ENCODE peak calls at places on chromosomes 11 and 22, in eight cellular contexts. One of them, this sample, is unnamed.

GRCh38 chr11:130718118-130718517 is 198.2 kb downstream of the SNX19 start:
- DNase-seq in effector CD8-positive, alpha-beta T cell: no peak
- DNase-seq in astrocyte of the cerebellum: no peak
- DNase-seq in NAMALWA: no peak
- DNase-seq in stimulated activated CD8-positive, alpha-beta memory T cell treated with anti-CD3 and anti-CD28 coated beads, Interleukin-4, amount 100 ng/mL, for 24 hours: no peak
- DNase-seq in neural progenitor cell: no peak
- DNase-seq in erythroblast: no peak
- DNase-seq in NCI-H226: no peak
- DNase-seq in this sample: no peak

GRCh38 chr22:23859201-23859600 is 1.5 kb downstream of the SLC2A11 start:
- DNase-seq in stimulated activated CD8-positive, alpha-beta memory T cell treated with anti-CD3 and anti-CD28 coated beads, Interleukin-4, amount 100 ng/mL, for 24 hours: no peak
- DNase-seq in NAMALWA: no peak
- DNase-seq in NCI-H226: no peak
- DNase-seq in erythroblast: no peak
- DNase-seq in neural progenitor cell: no peak
- DNase-seq in effector CD8-positive, alpha-beta T cell: no peak
- DNase-seq in astrocyte of the cerebellum: no peak
- DNase-seq in this sample: no peak

GRCh38 chr11:131904756-131905155 is 534.3 kb downstream of the NTM start:
- DNase-seq in NAMALWA: no peak
- DNase-seq in astrocyte of the cerebellum: peak; percentile 59
- DNase-seq in effector CD8-positive, alpha-beta T cell: no peak
- DNase-seq in NCI-H226: no peak
- DNase-seq in erythroblast: no peak
- DNase-seq in neural progenitor cell: peak; percentile 30
- DNase-seq in stimulated activated CD8-positive, alpha-beta memory T cell treated with anti-CD3 and anti-CD28 coated beads, Interleukin-4, amount 100 ng/mL, for 24 hours: no peak
- DNase-seq in this sample: no peak

GRCh38 chr22:42693055-42693762 is 27.5 kb downstream of the A4GALT start:
- DNase-seq in NAMALWA: no peak
- DNase-seq in effector CD8-positive, alpha-beta T cell: no peak
- DNase-seq in stimulated activated CD8-positive, alpha-beta memory T cell treated with anti-CD3 and anti-CD28 coated beads, Interleukin-4, amount 100 ng/mL, for 24 hours: no peak
- DNase-seq in erythroblast: no peak
- DNase-seq in astrocyte of the cerebellum: no peak
- DNase-seq in NCI-H226: no peak
- DNase-seq in neural progenitor cell: no peak
- DNase-seq in this sample: no peak

GRCh38 chr11:134615041-134615615 is 203.1 kb upstream of the B3GAT1 start:
- DNase-seq in erythroblast: no peak
- DNase-seq in effector CD8-positive, alpha-beta T cell: no peak
- DNase-seq in neural progenitor cell: no peak
- DNase-seq in stimulated activated CD8-positive, alpha-beta memory T cell treated with anti-CD3 and anti-CD28 coated beads, Interleukin-4, amount 100 ng/mL, for 24 hours: no peak
- DNase-seq in NCI-H226: no peak
- DNase-seq in NAMALWA: no peak
- DNase-seq in astrocyte of the cerebellum: no peak
- DNase-seq in this sample: no peak

GRCh38 chr22:41579997-41580355 is 9.7 kb downstream of the PMM1 start:
- DNase-seq in erythroblast: no peak
- DNase-seq in neural progenitor cell: no peak
- DNase-seq in NAMALWA: no peak
- DNase-seq in stimulated activated CD8-positive, alpha-beta memory T cell treated with anti-CD3 and anti-CD28 coated beads, Interleukin-4, amount 100 ng/mL, for 24 hours: no peak
- DNase-seq in NCI-H226: no peak
- DNase-seq in astrocyte of the cerebellum: no peak
- DNase-seq in effector CD8-positive, alpha-beta T cell: no peak
- DNase-seq in this sample: no peak

GRCh38 chr11:131866535-131867400 is 496.4 kb downstream of the NTM start:
- DNase-seq in astrocyte of the cerebellum: no peak
- DNase-seq in NAMALWA: no peak
- DNase-seq in erythroblast: no peak
- DNase-seq in effector CD8-positive, alpha-beta T cell: no peak
- DNase-seq in neural progenitor cell: peak; percentile 61
- DNase-seq in NCI-H226: no peak
- DNase-seq in stimulated activated CD8-positive, alpha-beta memory T cell treated with anti-CD3 and anti-CD28 coated beads, Interleukin-4, amount 100 ng/mL, for 24 hours: no peak
- DNase-seq in this sample: no peak

GRCh38 chr22:44437493-44438015 is 60.5 kb downstream of the RTL6 start:
- DNase-seq in effector CD8-positive, alpha-beta T cell: no peak
- DNase-seq in astrocyte of the cerebellum: no peak
- DNase-seq in stimulated activated CD8-positive, alpha-beta memory T cell treated with anti-CD3 and anti-CD28 coated beads, Interleukin-4, amount 100 ng/mL, for 24 hours: no peak
- DNase-seq in NAMALWA: no peak
- DNase-seq in erythroblast: no peak
- DNase-seq in neural progenitor cell: no peak
- DNase-seq in NCI-H226: no peak
- DNase-seq in this sample: no peak

GRCh38 chr11:6315811-6316425 is 4.4 kb downstream of the CAVIN3 start:
- DNase-seq in erythroblast: peak; percentile 73
- DNase-seq in astrocyte of the cerebellum: no peak
- DNase-seq in NCI-H226: peak; percentile 55
- DNase-seq in NAMALWA: peak; percentile 67
- DNase-seq in stimulated activated CD8-positive, alpha-beta memory T cell treated with anti-CD3 and anti-CD28 coated beads, Interleukin-4, amount 100 ng/mL, for 24 hours: peak; percentile 13
- DNase-seq in effector CD8-positive, alpha-beta T cell: no peak
- DNase-seq in neural progenitor cell: peak; percentile 90
- DNase-seq in this sample: no peak

GRCh38 chr22:37519268-37520195 is at the start of gene CARD10:
- DNase-seq in NAMALWA: no peak
- DNase-seq in effector CD8-positive, alpha-beta T cell: peak; percentile 3
- DNase-seq in erythroblast: no peak
- DNase-seq in stimulated activated CD8-positive, alpha-beta memory T cell treated with anti-CD3 and anti-CD28 coated beads, Interleukin-4, amount 100 ng/mL, for 24 hours: no peak
- DNase-seq in astrocyte of the cerebellum: no peak
- DNase-seq in NCI-H226: no peak
- DNase-seq in neural progenitor cell: peak; percentile 67
- DNase-seq in this sample: no peak

GRCh38 chr11:65454311-65454695 is 31.7 kb downstream of the NEAT1 start:
- DNase-seq in effector CD8-positive, alpha-beta T cell: no peak
- DNase-seq in erythroblast: no peak
- DNase-seq in NCI-H226: no peak
- DNase-seq in stimulated activated CD8-positive, alpha-beta memory T cell treated with anti-CD3 and anti-CD28 coated beads, Interleukin-4, amount 100 ng/mL, for 24 hours: no peak
- DNase-seq in neural progenitor cell: no peak
- DNase-seq in NAMALWA: no peak
- DNase-seq in astrocyte of the cerebellum: no peak
- DNase-seq in this sample: no peak

GRCh38 chr22:50242406-50242949 is 2.3 kb downstream of the TUBGCP6 start:
- DNase-seq in stimulated activated CD8-positive, alpha-beta memory T cell treated with anti-CD3 and anti-CD28 coated beads, Interleukin-4, amount 100 ng/mL, for 24 hours: no peak
- DNase-seq in astrocyte of the cerebellum: no peak
- DNase-seq in NAMALWA: peak; percentile 32
- DNase-seq in neural progenitor cell: no peak
- DNase-seq in effector CD8-positive, alpha-beta T cell: no peak
- DNase-seq in NCI-H226: no peak
- DNase-seq in erythroblast: no peak
- DNase-seq in this sample: no peak

GRCh38 chr22:26357813-26358212 is 71.2 kb upstream of the ASPHD2 start:
- DNase-seq in effector CD8-positive, alpha-beta T cell: no peak
- DNase-seq in neural progenitor cell: no peak
- DNase-seq in stimulated activated CD8-positive, alpha-beta memory T cell treated with anti-CD3 and anti-CD28 coated beads, Interleukin-4, amount 100 ng/mL, for 24 hours: no peak
- DNase-seq in NCI-H226: no peak
- DNase-seq in erythroblast: no peak
- DNase-seq in astrocyte of the cerebellum: no peak
- DNase-seq in NAMALWA: no peak
- DNase-seq in this sample: no peak

GRCh38 chr11:11973361-11973800 is 35.0 kb downstream of the DKK3 start:
- DNase-seq in effector CD8-positive, alpha-beta T cell: no peak
- DNase-seq in neural progenitor cell: no peak
- DNase-seq in astrocyte of the cerebellum: peak; percentile 75
- DNase-seq in NCI-H226: no peak
- DNase-seq in NAMALWA: no peak
- DNase-seq in erythroblast: no peak
- DNase-seq in stimulated activated CD8-positive, alpha-beta memory T cell treated with anti-CD3 and anti-CD28 coated beads, Interleukin-4, amount 100 ng/mL, for 24 hours: no peak
- DNase-seq in this sample: no peak

GRCh38 chr11:89381094-89381493 is 110.1 kb downstream of the NOX4 start:
- DNase-seq in effector CD8-positive, alpha-beta T cell: no peak
- DNase-seq in NCI-H226: peak; percentile 31
- DNase-seq in neural progenitor cell: no peak
- DNase-seq in NAMALWA: no peak
- DNase-seq in stimulated activated CD8-positive, alpha-beta memory T cell treated with anti-CD3 and anti-CD28 coated beads, Interleukin-4, amount 100 ng/mL, for 24 hours: no peak
- DNase-seq in astrocyte of the cerebellum: peak; percentile 87
- DNase-seq in erythroblast: no peak
- DNase-seq in this sample: no peak

GRCh38 chr22:41305646-41306045 is 4.3 kb downstream of the ZC3H7B start:
- DNase-seq in NCI-H226: peak; percentile 75
- DNase-seq in NAMALWA: no peak
- DNase-seq in stimulated activated CD8-positive, alpha-beta memory T cell treated with anti-CD3 and anti-CD28 coated beads, Interleukin-4, amount 100 ng/mL, for 24 hours: no peak
- DNase-seq in erythroblast: no peak
- DNase-seq in neural progenitor cell: no peak
- DNase-seq in effector CD8-positive, alpha-beta T cell: no peak
- DNase-seq in astrocyte of the cerebellum: no peak
- DNase-seq in this sample: no peak

GRCh38 chr11:2580444-2581050 is 119.2 kb downstream of the KCNQ1OT1 start:
- DNase-seq in neural progenitor cell: no peak
- DNase-seq in NAMALWA: no peak
- DNase-seq in erythroblast: no peak
- DNase-seq in NCI-H226: no peak
- DNase-seq in stimulated activated CD8-positive, alpha-beta memory T cell treated with anti-CD3 and anti-CD28 coated beads, Interleukin-4, amount 100 ng/mL, for 24 hours: no peak
- DNase-seq in astrocyte of the cerebellum: no peak
- DNase-seq in effector CD8-positive, alpha-beta T cell: no peak
- DNase-seq in this sample: peak; percentile 4

GRCh38 chr11:72735495-72736027 is 16.6 kb downstream of the ARAP1 start:
- DNase-seq in effector CD8-positive, alpha-beta T cell: no peak
- DNase-seq in stimulated activated CD8-positive, alpha-beta memory T cell treated with anti-CD3 and anti-CD28 coated beads, Interleukin-4, amount 100 ng/mL, for 24 hours: no peak
- DNase-seq in erythroblast: peak; percentile 39
- DNase-seq in neural progenitor cell: no peak
- DNase-seq in NAMALWA: no peak
- DNase-seq in astrocyte of the cerebellum: no peak
- DNase-seq in NCI-H226: peak; percentile 48
- DNase-seq in this sample: no peak

GRCh38 chr11:25734592-25735211 is 597.2 kb upstream of the ANO3 start:
- DNase-seq in NAMALWA: peak; percentile 43
- DNase-seq in NCI-H226: no peak
- DNase-seq in effector CD8-positive, alpha-beta T cell: no peak
- DNase-seq in neural progenitor cell: peak; percentile 65
- DNase-seq in erythroblast: no peak
- DNase-seq in stimulated activated CD8-positive, alpha-beta memory T cell treated with anti-CD3 and anti-CD28 coated beads, Interleukin-4, amount 100 ng/mL, for 24 hours: no peak
- DNase-seq in astrocyte of the cerebellum: peak; percentile 40
- DNase-seq in this sample: no peak

GRCh38 chr11:134761926-134762247 is 349.8 kb upstream of the B3GAT1 start:
- DNase-seq in stimulated activated CD8-positive, alpha-beta memory T cell treated with anti-CD3 and anti-CD28 coated beads, Interleukin-4, amount 100 ng/mL, for 24 hours: no peak
- DNase-seq in neural progenitor cell: no peak
- DNase-seq in NAMALWA: no peak
- DNase-seq in NCI-H226: no peak
- DNase-seq in effector CD8-positive, alpha-beta T cell: no peak
- DNase-seq in erythroblast: no peak
- DNase-seq in astrocyte of the cerebellum: no peak
- DNase-seq in this sample: no peak